ENCODE peak calls at places on chromosomes 16 and 17, in four cellular contexts. N is activated naive CD4-positive, alpha-beta T cell treated with Interleukin-2 at 50 U/mL for 16 hours; J is stimulated activated CD4-positive, alpha-beta T cell treated with anti-CD3 and anti-CD28 coated beads, Interleukin-4, amount 100 ng/mL, for 1 hour; O is spleen. I is an unnamed sample.

GRCh38 chr16:23351360-23351759 is 49.3 kb downstream of the SCNN1B start:
- DNase-seq in J (no peak), O (peak; percentile 25), N (no peak), I (no peak)

GRCh38 chr17:78903101-78903779 is at the start of gene CEP295NL:
- DNase-seq in J (no peak), O (no peak), N (no peak), I (peak; percentile 41)

GRCh38 chr17:82226809-82227628 is 1.8 kb upstream of the SLC16A3 start:
- DNase-seq in J (no peak), O (peak; percentile 78), N (no peak), I (no peak)

GRCh38 chr16:89847930-89848297 is 19.6 kb downstream of the SPIRE2 start:
- DNase-seq in N (no peak), O (no peak), J (no peak), I (no peak)

GRCh38 chr17:66275651-66276050 is 26.8 kb upstream of the PRKCA start:
- DNase-seq in N (peak; percentile 19), J (no peak), O (no peak), I (peak; percentile 37)

GRCh38 chr17:74491645-74492044 is 25.2 kb downstream of the CD300A start:
- DNase-seq in J (no peak), O (no peak), N (no peak), I (no peak)

GRCh38 chr16:71927383-71927782 is 32.1 kb downstream of the IST1 start:
- DNase-seq in N (no peak), J (no peak), O (no peak), I (no peak)

GRCh38 chr17:48215583-48216139 is 108.1 kb downstream of the SNX11 start:
- DNase-seq in O (no peak), J (no peak), N (no peak), I (no peak)

GRCh38 chr17:67033613-67034012 is 10.7 kb upstream of the CACNG1 start:
- DNase-seq in O (no peak), N (no peak), J (no peak), I (no peak)

GRCh38 chr17:72590382-72590781 is 469.6 kb downstream of the SOX9 start:
- DNase-seq in N (no peak), J (no peak), O (no peak), I (no peak)

GRCh38 chr16:22216191-22216831 is 10.2 kb downstream of the EEF2K start:
- DNase-seq in J (no peak), O (no peak), N (no peak), I (peak; percentile 35)

GRCh38 chr17:42548070-42548837 is 4.5 kb upstream of the HSD17B1 start:
- DNase-seq in O (peak; percentile 94), J (peak; percentile 84), N (peak; percentile 80), I (peak; percentile 68)

GRCh38 chr16:75527825-75528299 is 8.0 kb downstream of the CHST5 start:
- DNase-seq in J (no peak), N (no peak), O (no peak), I (no peak)

GRCh38 chr16:58644765-58645487 is 15.3 kb upstream of the CNOT1 start:
- DNase-seq in N (no peak), O (no peak), J (no peak), I (no peak)

GRCh38 chr16:29641561-29641960 is 21.5 kb upstream of the SPN start:
- DNase-seq in O (no peak), J (no peak), N (no peak), I (no peak)

GRCh38 chr17:49444384-49444783 is 29.7 kb upstream of the PHB1 start:
- DNase-seq in J (no peak), O (no peak), N (no peak), I (no peak)

GRCh38 chr16:81560979-81561657 is 116.5 kb downstream of the CMIP start:
- DNase-seq in J (no peak), O (no peak), N (no peak), I (no peak)

GRCh38 chr16:51708861-51709260 is 557.8 kb upstream of the SALL1 start:
- DNase-seq in N (no peak), O (no peak), J (no peak), I (no peak)

GRCh38 chr16:21950782-21951521 is 2.2 kb upstream of the UQCRC2 start:
- DNase-seq in J (no peak), N (no peak), O (no peak), I (no peak)

GRCh38 chr17:40099627-40100418 is 566 bp downstream of the NR1D1 start:
- DNase-seq in O (peak; percentile 86), J (no peak), N (no peak), I (no peak)

GRCh38 chr17:31754239-31754945 is 104.7 kb downstream of the COPRS start:
- DNase-seq in O (no peak), J (no peak), N (no peak), I (no peak)

GRCh38 chr17:78724999-78725398 is 57.1 kb downstream of the CYTH1 start:
- DNase-seq in O (no peak), J (no peak), N (no peak), I (no peak)

GRCh38 chr16:89962754-89963498 is 14.4 kb downstream of the DEF8 start:
- DNase-seq in O (no peak), N (no peak), J (no peak), I (no peak)

GRCh38 chr17:39225974-39226683 is 384 bp upstream of the STAC2 start:
- DNase-seq in J (peak; percentile 50), O (no peak), N (peak; percentile 43), I (no peak)

GRCh38 chr17:55072910-55073309 is 104.3 kb downstream of the STXBP4 start:
- DNase-seq in O (no peak), J (no peak), N (no peak), I (no peak)

GRCh38 chr17:60147553-60148241 is 2.1 kb upstream of the CA4 start:
- DNase-seq in O (peak; percentile 82), N (no peak), J (no peak), I (no peak)

GRCh38 chr17:8629371-8630226 is 926 bp downstream of the MYH10 start:
- DNase-seq in O (peak; percentile 77), J (peak; percentile 24), N (no peak), I (peak; percentile 10)

GRCh38 chr17:59357929-59358328 is 26.5 kb downstream of the YPEL2 start:
- DNase-seq in J (no peak), N (no peak), O (no peak), I (no peak)

GRCh38 chr16:55567382-55567781 is 898 bp downstream of the CAPNS2 start:
- DNase-seq in J (no peak), O (no peak), N (no peak), I (no peak)

GRCh38 chr17:81471804-81472456 is 40.7 kb downstream of the ACTG1 start:
- DNase-seq in N (no peak), O (no peak), J (peak; percentile 31), I (no peak)

GRCh38 chr16:61862221-61862620 is 174.0 kb downstream of the CDH8 start:
- DNase-seq in N (no peak), J (no peak), O (no peak), I (no peak)

GRCh38 chr17:40559016-40559853 is 6.0 kb downstream of the CCR7 start:
- DNase-seq in N (no peak), J (no peak), O (peak; percentile 64), I (no peak)

GRCh38 chr17:9568957-9569588 is 6.5 kb downstream of the STX8 start:
- DNase-seq in N (no peak), J (no peak), O (no peak), I (no peak)